ENCODE peak calls at places on chromosomes 4 and X, in ten cellular contexts. A, O, L, K, R, Q, F, H, D and C are unnamed samples.

GRCh38 chrX:40625294-40625693 is 2.1 kb downstream of the MPC1L start:
- DNase-seq in A (no peak), K (no peak), Q (no peak), R (no peak), H (no peak), L (no peak), O (no peak), F (no peak), D (no peak), C (no peak)

GRCh38 chr4:158649111-158649680 is 22.5 kb downstream of the C4orf46 start:
- DNase-seq in O (no peak), F (no peak), Q (no peak), L (no peak), D (no peak), R (no peak), H (peak; percentile 26), A (no peak), K (no peak), C (no peak)

GRCh38 chr4:23857353-23857752 is 32.5 kb downstream of the PPARGC1A start:
- DNase-seq in Q (no peak), K (no peak), A (no peak), L (no peak), F (no peak), R (peak; percentile 39), H (peak; percentile 33), O (no peak), D (no peak), C (peak; percentile 30)

GRCh38 chr4:168097161-168097560 is 4.8 kb downstream of the ANXA10 start:
- DNase-seq in F (no peak), Q (no peak), K (no peak), L (no peak), R (no peak), H (no peak), A (no peak), D (no peak), O (no peak), C (peak; percentile 41)

GRCh38 chrX:71366674-71367256 is 608 bp downstream of the TAF1 start:
- DNase-seq in L (peak; percentile 33), A (no peak), K (no peak), F (no peak), D (no peak), H (peak; percentile 1), R (peak; percentile 38), O (no peak), Q (no peak), C (peak; percentile 52)

GRCh38 chr4:17785858-17786257 is 4.4 kb upstream of the FAM184B start:
- DNase-seq in O (no peak), A (no peak), Q (no peak), D (no peak), K (no peak), H (no peak), F (no peak), L (no peak), R (no peak), C (no peak)

GRCh38 chr4:159451006-159451405 is 348.1 kb downstream of the RAPGEF2 start:
- DNase-seq in L (no peak), K (no peak), D (no peak), H (peak; percentile 61), Q (no peak), F (no peak), A (no peak), O (no peak), R (no peak), C (no peak)

GRCh38 chr4:112706840-112707207 is 69.9 kb downstream of the LARP7 start:
- DNase-seq in O (no peak), R (no peak), K (no peak), Q (no peak), L (no peak), H (no peak), D (no peak), A (no peak), F (no peak), C (no peak)

GRCh38 chr4:153521995-153522799 is 56.0 kb downstream of the TMEM131L start:
- DNase-seq in A (peak; percentile 58), D (no peak), F (no peak), K (no peak), O (no peak), H (no peak), Q (no peak), L (peak; percentile 61), R (no peak), C (no peak)

GRCh38 chr4:163109967-163110366 is 56.7 kb downstream of the NAF1 start:
- DNase-seq in L (no peak), D (no peak), K (no peak), A (no peak), Q (no peak), R (no peak), H (no peak), O (no peak), F (no peak), C (no peak)

GRCh38 chr4:40040908-40041307 is 15.7 kb upstream of the N4BP2 start:
- DNase-seq in F (no peak), R (no peak), D (no peak), Q (no peak), L (no peak), H (peak; percentile 52), O (no peak), A (no peak), K (no peak), C (no peak)

GRCh38 chr4:54228064-54228527 is 997 bp upstream of the PDGFRA start:
- DNase-seq in H (peak; percentile 46), Q (peak; percentile 76), K (peak; percentile 50), O (no peak), A (no peak), R (peak; percentile 89), F (peak; percentile 68), D (no peak), L (no peak), C (peak; percentile 95)
- H3K27me3 ChIP-seq in H (peaks cover 35% of the 10 kb centered on the region), Q (peaks cover 17% of the 10 kb centered on the region), K (peaks cover 92% of the 10 kb centered on the region), O (peaks cover 82% of the 10 kb centered on the region), A (peaks cover 62% of the 10 kb centered on the region), R (no peaks in the 10 kb centered on the region), F (no peaks in the 10 kb centered on the region), D (no peaks in the 10 kb centered on the region), L (peaks cover 9% of the 10 kb centered on the region), C (no peaks in the 10 kb centered on the region)

GRCh38 chr4:139453371-139454110 is 380 bp upstream of the RAB33B start:
- DNase-seq in L (peak; percentile 97), Q (peak; percentile 98), O (peak; percentile 87), F (peak; percentile 93), R (peak; percentile 98), A (peak; percentile 98), H (peak; percentile 92), K (peak; percentile 89), D (peak; percentile 95), C (peak; percentile 99)

GRCh38 chr4:139454646-139455045 is 725 bp downstream of the RAB33B start:
- DNase-seq in O (no peak), K (no peak), R (no peak), H (peak; percentile 10), D (no peak), F (no peak), A (no peak), Q (no peak), L (no peak), C (peak; percentile 23)

GRCh38 chr4:139454111-139454600 is at the start of gene RAB33B:
- DNase-seq in Q (peak; percentile 95), O (no peak), R (peak; percentile 91), F (peak; percentile 78), H (peak; percentile 13), A (no peak), D (no peak), K (no peak), L (no peak), C (peak; percentile 98)

GRCh38 chr4:139457318-139457717 is 3.4 kb downstream of the RAB33B start:
- DNase-seq in A (no peak), O (no peak), R (no peak), Q (no peak), K (no peak), L (no peak), F (no peak), D (no peak), H (peak; percentile 47), C (no peak)

GRCh38 chr4:139455187-139455586 is 1.3 kb downstream of the RAB33B start:
- DNase-seq in L (no peak), D (no peak), F (no peak), A (no peak), K (no peak), R (no peak), O (no peak), H (no peak), Q (no peak), C (peak; percentile 7)
- H3K4me3 ChIP-seq in L (peak overlapping the region; percentile 88), D (peak overlapping the region; percentile 92), F (peak overlapping the region; percentile 98), A (peak overlapping the region; percentile 69), K (peak overlapping the region; percentile 88), R (peak overlapping the region; percentile 99), O (peak overlapping the region; percentile 67), H (peak overlapping the region; percentile 96), Q (peak overlapping the region; percentile 94), C (peak overlapping the region; percentile 97)

GRCh38 chr4:10143171-10143570 is 26.6 kb upstream of the WDR1 start:
- DNase-seq in Q (no peak), K (no peak), A (no peak), H (no peak), R (no peak), F (no peak), L (no peak), D (no peak), O (no peak), C (no peak)

GRCh38 chr4:10139518-10139917 is 22.9 kb upstream of the WDR1 start:
- DNase-seq in K (no peak), Q (no peak), L (no peak), O (no peak), R (no peak), H (no peak), A (no peak), F (no peak), D (no peak), C (no peak)

GRCh38 chr4:10140866-10141759 is 24.5 kb upstream of the WDR1 start:
- DNase-seq in O (no peak), A (no peak), F (no peak), R (no peak), H (no peak), D (no peak), K (peak; percentile 9), Q (no peak), L (no peak), C (no peak)

GRCh38 chr4:10144971-10145370 is 28.4 kb upstream of the WDR1 start:
- DNase-seq in D (no peak), L (no peak), R (no peak), F (no peak), H (no peak), A (no peak), K (no peak), Q (no peak), O (no peak), C (no peak)

DNA sequence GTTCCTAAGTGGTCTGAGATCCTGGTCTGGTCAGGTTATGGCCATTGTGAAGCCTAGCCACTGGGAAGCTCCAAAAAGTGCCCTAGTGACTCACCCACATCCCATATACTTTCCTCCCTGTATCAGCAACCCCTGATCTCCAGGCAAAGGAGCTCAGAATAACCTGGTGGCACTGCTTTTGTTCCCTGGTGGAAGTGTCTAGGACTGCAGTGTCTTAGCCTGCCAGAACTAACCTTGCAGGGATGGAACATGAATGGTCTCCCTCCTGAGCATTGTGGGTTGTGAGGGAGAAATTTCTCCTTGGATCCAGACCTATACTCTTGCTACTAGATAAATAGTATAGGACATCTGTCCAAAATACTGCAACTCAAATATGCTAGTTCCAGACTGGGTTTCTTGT is 27.9 kb upstream of the WDR1 start:
- DNase-seq in H (no peak), A (no peak), O (no peak), Q (no peak), K (no peak), D (no peak), L (no peak), R (no peak), F (no peak), C (no peak)
- H3K27me3 ChIP-seq in H (no peaks in the 10 kb centered on the region), A (no peaks in the 10 kb centered on the region), O (peaks cover 3% of the 10 kb centered on the region), Q (no peaks in the 10 kb centered on the region), K (no peaks in the 10 kb centered on the region), D (no peaks in the 10 kb centered on the region), L (no peaks in the 10 kb centered on the region), R (peaks cover 56% of the 10 kb centered on the region), F (peaks cover 6% of the 10 kb centered on the region), C (peaks cover 62% of the 10 kb centered on the region)

GRCh38 chr4:62402088-62402806 is 1202.1 kb downstream of the ADGRL3 start:
- DNase-seq in D (no peak), R (no peak), K (no peak), A (no peak), H (peak; percentile 1), Q (no peak), F (no peak), L (no peak), O (no peak), C (no peak)
- H3K4me3 ChIP-seq in D (no peak overlapping the region), R (no peak overlapping the region), K (no peak overlapping the region), A (no peak overlapping the region), H (no peak overlapping the region), Q (no peak overlapping the region), F (no peak overlapping the region), L (no peak overlapping the region), O (no peak overlapping the region), C (no peak overlapping the region)